ENCODE peak calls at places on chromosomes 4 and X, in five cellular contexts. L, S, J, M and T are unnamed samples.

GRCh38 chr4:16293205-16293860 is 67.1 kb upstream of the TAPT1 start:
- DNase-seq in J (no peak), L (no peak), S (no peak), M (no peak), T (no peak)

GRCh38 chr4:168787801-168788200 is 222.3 kb downstream of the CBR4 start:
- DNase-seq in M (no peak), J (no peak), L (no peak), S (no peak), T (peak; percentile 94)

GRCh38 chr4:57854748-57855147 is 744.6 kb upstream of the IGFBP7 start:
- DNase-seq in S (no peak), M (no peak), L (no peak), J (peak; percentile 1), T (no peak)

GRCh38 chrX:11100281-11101035 is 10.7 kb upstream of the HCCS start:
- DNase-seq in L (peak; percentile 60), S (no peak), J (peak; percentile 78), M (no peak), T (peak; percentile 55)

GRCh38 chrX:1221296-1221845 is 8.9 kb upstream of the CRLF2 start:
- DNase-seq in M (no peak), S (no peak), L (no peak), J (no peak), T (no peak)

GRCh38 chr4:83022724-83023427 is 12.1 kb upstream of the COPS4 start:
- DNase-seq in M (no peak), S (no peak), J (peak; percentile 33), L (no peak), T (no peak)

GRCh38 chr4:2074588-2074987 is 15.5 kb downstream of the NAT8L start:
- DNase-seq in J (no peak), S (no peak), L (no peak), M (no peak), T (no peak)

GRCh38 chrX:125293792-125294780 is 25.6 kb upstream of the TEX13C start:
- DNase-seq in L (no peak), S (no peak), M (no peak), J (peak; percentile 0), T (no peak)

GRCh38 chr4:68368566-68369473 is 18.9 kb upstream of the YTHDC1 start:
- DNase-seq in M (no peak), L (no peak), J (peak; percentile 66), S (no peak), T (no peak)

GRCh38 chr4:122673252-122673651 is 52.4 kb upstream of the IL21 start:
- DNase-seq in S (no peak), M (no peak), J (peak; percentile 32), L (peak; percentile 9), T (no peak)

GRCh38 chrX:81003491-81004185 is 194.0 kb upstream of the BRWD3 start:
- DNase-seq in L (no peak), S (no peak), M (no peak), J (no peak), T (no peak)

GRCh38 chrX:49754238-49754857 is 58.6 kb upstream of the PAGE1 start:
- DNase-seq in J (peak; percentile 44), S (no peak), L (peak; percentile 36), M (peak; percentile 36), T (no peak)

GRCh38 chr4:5511791-5512190 is 196.6 kb downstream of the EVC2 start:
- DNase-seq in J (peak; percentile 61), S (no peak), M (no peak), L (no peak), T (no peak)

GRCh38 chrX:55039471-55039870 is 8.7 kb upstream of the ALAS2 start:
- DNase-seq in L (no peak), M (no peak), J (no peak), S (no peak), T (no peak)

GRCh38 chrX:78957768-78958130 is 12.6 kb downstream of the P2RY10 start:
- DNase-seq in M (no peak), S (peak; percentile 64), L (no peak), J (no peak), T (no peak)
- H3K4me3 ChIP-seq in M (no peak overlapping the region), S (no peak overlapping the region), L (no peak overlapping the region), J (no peak overlapping the region), T (no peak overlapping the region)

GRCh38 chr4:114378306-114378903 is 220.2 kb upstream of the UGT8 start:
- DNase-seq in M (no peak), L (no peak), J (peak; percentile 51), S (no peak), T (peak; percentile 32)
- TF ChIP-seq CTCF in M (peak; percentile 24), L (no peak), J (peak; percentile 49), S (no peak), T (peak; percentile 69)

GRCh38 chrX:116009348-116009747 is 161.2 kb upstream of the AGTR2 start:
- DNase-seq in M (no peak), L (no peak), S (peak; percentile 8), J (no peak), T (no peak)

GRCh38 chrX:116010939-116011338 is 159.6 kb upstream of the AGTR2 start:
- DNase-seq in J (no peak), S (peak; percentile 21), L (no peak), M (no peak), T (no peak)

DNA sequence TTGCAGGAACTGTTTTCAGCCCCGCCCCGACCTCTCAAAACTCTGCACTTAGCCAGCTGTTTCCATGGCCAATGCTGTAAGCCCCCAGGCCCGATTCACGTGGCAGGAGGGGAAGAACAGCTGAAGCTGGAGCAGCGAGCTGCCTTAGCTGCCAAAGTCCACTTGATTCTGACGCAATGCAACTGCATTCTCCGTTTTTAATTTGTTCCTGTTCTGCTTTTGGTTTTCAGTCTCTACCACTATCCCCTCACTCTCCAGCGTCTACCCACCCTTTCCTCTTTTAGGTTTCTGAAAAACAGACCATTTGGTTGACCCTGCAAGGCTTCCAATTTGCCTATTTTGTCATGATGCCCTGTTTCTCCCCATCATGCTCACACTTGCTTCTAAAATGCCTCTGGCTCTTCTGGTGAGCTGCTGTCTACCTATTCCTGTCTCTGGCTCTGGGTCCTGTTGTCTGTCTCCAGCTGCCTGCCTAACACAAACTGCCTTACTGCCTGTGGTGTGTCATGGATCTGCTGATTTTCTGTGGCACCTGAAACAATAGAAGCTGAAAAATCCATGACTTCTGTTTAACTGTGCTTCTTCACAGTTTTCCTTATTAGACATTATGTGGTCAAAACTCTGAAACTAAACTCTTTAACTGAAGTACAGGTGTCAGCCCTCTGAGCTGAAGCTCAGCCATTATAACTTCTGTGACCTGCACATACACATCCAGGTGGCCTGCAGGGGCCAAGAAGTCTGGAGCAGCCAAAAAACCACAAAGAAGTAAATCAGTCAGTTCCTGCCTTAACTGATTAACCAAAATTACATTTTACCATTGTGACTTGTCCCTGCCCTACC is 160.5 kb upstream of the AGTR2 start:
- DNase-seq in S (peak; percentile 71), L (peak; percentile 2), M (peak; percentile 13), J (no peak), T (no peak)
- H3K4me3 ChIP-seq in S (no peak overlapping the region), L (no peak overlapping the region), M (no peak overlapping the region), J (no peak overlapping the region), T (no peak overlapping the region)

GRCh38 chrX:110383414-110383813 is 24.8 kb downstream of the RTL9 start:
- DNase-seq in M (no peak), L (no peak), S (no peak), J (peak; percentile 88), T (no peak)
- TF ChIP-seq CTCF in M (no peak), L (no peak), S (no peak), J (no peak), T (no peak)

DNA sequence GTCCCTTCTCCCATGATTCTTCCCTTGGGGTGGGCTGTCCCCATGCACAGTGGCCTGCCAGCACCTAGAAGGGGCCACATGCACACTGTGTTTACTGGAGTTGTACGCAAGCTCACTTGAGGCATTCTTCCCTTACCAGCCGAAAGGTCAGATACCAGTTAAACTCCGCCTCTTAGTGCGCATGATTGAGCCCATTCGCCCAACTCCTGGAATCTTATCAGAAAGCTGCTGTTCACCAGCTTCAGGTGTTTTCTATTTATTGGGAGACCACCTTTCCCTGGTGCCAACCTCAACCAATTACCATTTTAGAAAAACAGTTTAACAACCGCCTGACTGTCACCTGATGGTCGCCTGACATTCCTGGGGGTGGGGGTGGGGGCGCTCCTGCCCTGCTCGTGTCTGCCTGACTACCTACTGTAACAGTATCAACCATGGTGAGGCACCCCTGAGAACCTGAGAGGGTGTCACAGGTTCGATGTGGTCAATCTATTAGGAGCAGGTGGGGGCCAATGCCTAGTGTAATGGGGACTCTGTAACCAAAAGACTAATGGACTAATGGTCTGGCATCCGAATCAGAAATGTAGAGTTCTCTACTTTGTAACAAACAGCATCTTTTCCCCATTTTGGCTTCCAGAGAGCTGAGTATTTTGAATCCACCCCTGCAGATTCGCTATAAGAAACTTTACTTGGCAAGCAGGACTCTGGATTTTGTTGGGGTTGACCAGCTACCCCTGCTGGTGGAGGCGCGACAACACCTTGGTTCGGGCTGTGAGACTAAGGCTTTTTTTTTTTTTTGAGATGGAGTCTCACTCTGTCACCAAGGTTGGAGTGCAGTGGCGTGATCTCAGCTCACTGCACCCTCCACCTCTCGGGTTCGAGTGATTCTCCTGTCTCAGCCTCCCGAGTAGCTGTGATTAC is 58.3 kb upstream of the ZNF157 start:
- DNase-seq in S (peak; percentile 11), M (peak; percentile 58), L (peak; percentile 44), J (peak; percentile 80), T (peak; percentile 16)
- H3K4me3 ChIP-seq in S (no peak overlapping the region), M (no peak overlapping the region), L (no peak overlapping the region), J (no peak overlapping the region), T (no peak overlapping the region)

GRCh38 chr4:35982318-35982717 is 262.0 kb downstream of the ARAP2 start:
- DNase-seq in S (no peak), M (no peak), J (no peak), L (no peak), T (no peak)

GRCh38 chr4:35986537-35986936 is 257.8 kb downstream of the ARAP2 start:
- DNase-seq in L (no peak), M (no peak), S (no peak), J (no peak), T (no peak)
- TF ChIP-seq CTCF in L (no peak), M (no peak), S (no peak), J (no peak), T (no peak)

DNA sequence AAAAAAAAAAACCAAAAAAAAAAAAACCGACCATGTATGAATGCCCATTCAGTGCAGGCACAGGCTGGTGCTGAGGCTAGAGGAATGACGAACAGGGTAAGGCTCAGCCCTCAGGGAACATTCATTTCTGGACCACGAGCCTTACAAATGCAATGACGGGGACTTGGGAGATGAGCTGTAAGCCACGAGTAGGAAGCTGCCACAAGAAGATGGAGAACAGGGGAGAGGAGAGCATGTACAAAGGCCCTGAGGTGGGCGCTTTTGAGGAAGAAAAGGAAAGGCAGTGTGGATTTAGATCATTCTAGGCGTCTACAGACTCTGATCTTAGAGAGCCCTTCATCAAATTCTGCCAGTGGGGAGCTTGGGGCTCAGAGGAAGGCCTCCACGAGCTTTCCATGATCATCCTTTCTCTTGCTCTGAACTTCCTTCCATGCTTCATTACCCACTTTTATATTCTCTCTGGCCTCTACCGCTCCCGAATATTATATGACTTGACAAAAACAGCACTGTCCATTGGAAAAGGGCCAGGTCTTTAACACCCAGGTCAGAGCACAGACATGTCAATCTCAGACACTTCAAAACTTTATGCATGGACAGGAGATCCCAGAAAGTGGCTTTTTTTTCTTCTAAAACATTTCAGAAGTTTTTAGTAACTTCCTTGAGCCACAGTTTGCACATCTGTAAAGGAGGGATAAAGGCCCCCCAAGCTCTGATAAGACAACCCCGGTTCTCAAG is 3.3 kb upstream of the ZNF518B start:
- DNase-seq in J (no peak), S (no peak), M (no peak), L (no peak), T (no peak)
- H3K4me3 ChIP-seq in J (no peak overlapping the region), S (no peak overlapping the region), M (no peak overlapping the region), L (no peak overlapping the region), T (no peak overlapping the region)